ENCODE peak calls at places on chromosomes 7 and 10, in four cellular contexts. D is BE2C; G is fibroblast of lung; E is CD8-positive, alpha-beta T cell. R is an unnamed sample.

GRCh38 chr7:90973146-90973545 is 291.1 kb upstream of the FZD1 start:
- DNase-seq in G (peak; percentile 5), D (no peak), E (no peak), R (no peak)

GRCh38 chr10:75952093-75952492 is 520.7 kb downstream of the LRMDA start:
- DNase-seq in G (no peak), E (no peak), D (no peak), R (no peak)

GRCh38 chr10:79070091-79070610 is 1.4 kb downstream of the ZMIZ1 start:
- DNase-seq in D (no peak), E (no peak), G (peak; percentile 54), R (no peak)

GRCh38 chr10:71772832-71773220 is 494 bp downstream of the VSIR start:
- DNase-seq in G (no peak), D (no peak), E (no peak), R (no peak)

GRCh38 chr7:97130417-97131139 is 13.1 kb downstream of the SDHAF3 start:
- DNase-seq in D (no peak), G (no peak), E (no peak), R (peak; percentile 68)

GRCh38 chr7:68176974-68177373 is 1180.3 kb downstream of the TYW1 start:
- DNase-seq in E (no peak), G (peak; percentile 4), D (peak; percentile 70), R (peak; percentile 33)

GRCh38 chr10:130354555-130354954 is 218.4 kb downstream of the GLRX3 start:
- DNase-seq in G (no peak), E (no peak), D (no peak), R (no peak)

GRCh38 chr7:12757443-12757842 is 70.0 kb downstream of the ARL4A start:
- DNase-seq in E (no peak), D (no peak), G (peak; percentile 92), R (peak; percentile 66)

GRCh38 chr10:69567920-69568319 is 5.3 kb downstream of the NEUROG3 start:
- DNase-seq in E (no peak), G (peak; percentile 63), D (no peak), R (peak; percentile 30)

GRCh38 chr10:46516660-46517416 is 39.6 kb downstream of the GPRIN2 start:
- DNase-seq in E (no peak), D (no peak), G (peak; percentile 81), R (peak; percentile 89)

GRCh38 chr7:46664458-46664857 is 743.4 kb upstream of the IGFBP3 start:
- DNase-seq in G (no peak), E (no peak), D (no peak), R (no peak)

GRCh38 chr10:520402-520787 is 169.1 kb downstream of the DIP2C start:
- DNase-seq in D (peak; percentile 56), G (peak; percentile 21), E (no peak), R (peak; percentile 79)

GRCh38 chr10:49139866-49140195 is 6.0 kb upstream of the FAM170B start:
- DNase-seq in G (peak; percentile 84), D (no peak), E (no peak), R (peak; percentile 72)

GRCh38 chr10:32189400-32190084 is 133.3 kb upstream of the KIF5B start:
- DNase-seq in G (peak; percentile 42), D (no peak), E (no peak), R (peak; percentile 20)

GRCh38 chr10:114755537-114755936 is 66.0 kb upstream of the FHIP2A start:
- DNase-seq in G (no peak), D (no peak), E (no peak), R (no peak)

GRCh38 chr10:78173360-78174020 is 139.8 kb downstream of the RPS24 start:
- DNase-seq in D (no peak), G (no peak), E (no peak), R (peak; percentile 25)

GRCh38 chr7:27897001-27897400 is 157.0 kb downstream of the TAX1BP1 start:
- DNase-seq in D (no peak), G (peak; percentile 26), E (no peak), R (peak; percentile 36)

GRCh38 chr7:148540041-148540738 is 50.4 kb upstream of the C7orf33 start:
- DNase-seq in G (peak; percentile 62), E (no peak), D (no peak), R (peak; percentile 68)

GRCh38 chr10:63671317-63671937 is 150.2 kb downstream of the REEP3 start:
- DNase-seq in D (peak; percentile 3), E (no peak), G (peak; percentile 88), R (no peak)

GRCh38 chr7:22121702-22122474 is 176.2 kb upstream of the CDCA7L start:
- DNase-seq in G (no peak), D (no peak), E (no peak), R (no peak)

GRCh38 chr10:3068201-3068967 is 1.0 kb downstream of the PFKP start:
- DNase-seq in E (peak; percentile 56), D (peak; percentile 57), G (peak; percentile 75), R (no peak)

GRCh38 chr10:20048161-20048560 is 231.9 kb downstream of the PLXDC2 start:
- DNase-seq in G (no peak), D (no peak), E (no peak), R (no peak)

GRCh38 chr7:92904292-92905131 is 68.1 kb upstream of the CDK6 start:
- DNase-seq in G (peak; percentile 91), E (peak; percentile 81), D (peak; percentile 40), R (peak; percentile 99)

GRCh38 chr10:70328018-70328417 is 44.2 kb upstream of the NPFFR1 start:
- DNase-seq in G (no peak), D (no peak), E (no peak), R (no peak)

GRCh38 chr10:102268333-102268999 is 23.1 kb downstream of the GBF1 start:
- DNase-seq in G (peak; percentile 71), D (no peak), E (no peak), R (no peak)
- TF ChIP-seq CTCF in G (no peak), D (peak; percentile 7), E (no peak), R (no peak)

GRCh38 chr7:1055491-1056005 is 11.2 kb downstream of the GPR146 start:
- DNase-seq in E (no peak), D (no peak), G (no peak), R (no peak)
- H3K4me3 ChIP-seq in E (peak overlapping the region; percentile 71), D (peak overlapping the region; percentile 40), G (no peak overlapping the region), R (no peak overlapping the region)

GRCh38 chr10:14386202-14386593 is 55.5 kb upstream of the FRMD4A start:
- DNase-seq in G (peak; percentile 79), E (no peak), D (no peak), R (peak; percentile 93)
- H3K27me3 ChIP-seq in G (no peaks in the 10 kb centered on the region), E (no peaks in the 10 kb centered on the region), D (peaks cover 7% of the 10 kb centered on the region), R (no peaks in the 10 kb centered on the region)

GRCh38 chr10:98251399-98251798 is 16.6 kb downstream of the LOXL4 start:
- DNase-seq in E (no peak), D (no peak), G (no peak), R (no peak)
- TF ChIP-seq CTCF in E (no peak), D (no peak), G (no peak), R (no peak)

GRCh38 chr7:74028321-74028812 is 394 bp downstream of the ELN start:
- DNase-seq in E (no peak), D (no peak), G (no peak), R (no peak)
- H3K4me3 ChIP-seq in E (no peak overlapping the region), D (peak overlapping the region; percentile 38), G (no peak overlapping the region), R (no peak overlapping the region)